ENCODE peak calls at places on chromosomes 6 and 20, in five cellular contexts. One of them, this sample, is unnamed.

GRCh38 chr20:52446421-52447231 is 255.0 kb upstream of the ZFP64 start:
- DNase-seq in PC-3: peak
- DNase-seq in CD8-positive, alpha-beta T cell: no peak
- DNase-seq in ascending aorta: no peak
- DNase-seq in hepatocyte: no peak
- DNase-seq in this sample: no peak

GRCh38 chr6:105428342-105428957 is 25.6 kb upstream of the PREP start:
- DNase-seq in PC-3: peak
- DNase-seq in CD8-positive, alpha-beta T cell: no peak
- DNase-seq in ascending aorta: no peak
- DNase-seq in hepatocyte: no peak
- DNase-seq in this sample: no peak

GRCh38 chr6:106556368-106556960 is 72.8 kb downstream of the RTN4IP1 start:
- DNase-seq in hepatocyte: no peak
- DNase-seq in ascending aorta: no peak
- DNase-seq in PC-3: peak
- DNase-seq in CD8-positive, alpha-beta T cell: no peak
- DNase-seq in this sample: no peak

GRCh38 chr6:148493374-148493773 is 150.7 kb downstream of the SASH1 start:
- DNase-seq in hepatocyte: no peak
- DNase-seq in ascending aorta: no peak
- DNase-seq in PC-3: no peak
- DNase-seq in CD8-positive, alpha-beta T cell: no peak
- DNase-seq in this sample: no peak

GRCh38 chr20:39568090-39568489 is 605.9 kb downstream of the DHX35 start:
- DNase-seq in CD8-positive, alpha-beta T cell: no peak
- DNase-seq in ascending aorta: no peak
- DNase-seq in hepatocyte: no peak
- DNase-seq in PC-3: no peak
- DNase-seq in this sample: no peak

GRCh38 chr6:56764081-56764566 is 121.4 kb upstream of the DST start:
- DNase-seq in ascending aorta: no peak
- DNase-seq in hepatocyte: peak
- DNase-seq in PC-3: peak
- DNase-seq in CD8-positive, alpha-beta T cell: no peak
- DNase-seq in this sample: no peak

GRCh38 chr6:34650823-34651222 is 45.7 kb downstream of the ILRUN start:
- DNase-seq in CD8-positive, alpha-beta T cell: no peak
- DNase-seq in ascending aorta: no peak
- DNase-seq in PC-3: no peak
- DNase-seq in hepatocyte: no peak
- DNase-seq in this sample: no peak

GRCh38 chr6:134750669-134751068 is 199.2 kb downstream of the ALDH8A1 start:
- DNase-seq in PC-3: no peak
- DNase-seq in hepatocyte: no peak
- DNase-seq in CD8-positive, alpha-beta T cell: no peak
- DNase-seq in ascending aorta: no peak
- DNase-seq in this sample: no peak

GRCh38 chr6:112007805-112008204 is 46.1 kb upstream of the CCN6 start:
- DNase-seq in CD8-positive, alpha-beta T cell: no peak
- DNase-seq in PC-3: no peak
- DNase-seq in ascending aorta: peak
- DNase-seq in hepatocyte: no peak
- DNase-seq in this sample: no peak

GRCh38 chr6:140478631-140479030 is 1104.2 kb upstream of the CITED2 start:
- DNase-seq in ascending aorta: no peak
- DNase-seq in hepatocyte: no peak
- DNase-seq in PC-3: no peak
- DNase-seq in CD8-positive, alpha-beta T cell: no peak
- DNase-seq in this sample: no peak

GRCh38 chr20:20267685-20268429 is 100.0 kb upstream of the INSM1 start:
- DNase-seq in hepatocyte: no peak
- DNase-seq in ascending aorta: no peak
- DNase-seq in CD8-positive, alpha-beta T cell: no peak
- DNase-seq in PC-3: no peak
- DNase-seq in this sample: no peak

GRCh38 chr20:49346682-49347081 is 68.8 kb upstream of the ZNFX1 start:
- DNase-seq in ascending aorta: no peak
- DNase-seq in PC-3: peak
- DNase-seq in CD8-positive, alpha-beta T cell: no peak
- DNase-seq in hepatocyte: no peak
- DNase-seq in this sample: no peak

GRCh38 chr6:125155344-125155743 is 1.8 kb downstream of the TPD52L1 start:
- DNase-seq in hepatocyte: no peak
- DNase-seq in PC-3: no peak
- DNase-seq in ascending aorta: no peak
- DNase-seq in CD8-positive, alpha-beta T cell: no peak
- DNase-seq in this sample: no peak

GRCh38 chr20:51529027-51529749 is 13.3 kb downstream of the NFATC2 start:
- DNase-seq in hepatocyte: peak
- DNase-seq in ascending aorta: no peak
- DNase-seq in CD8-positive, alpha-beta T cell: no peak
- DNase-seq in PC-3: no peak
- DNase-seq in this sample: no peak

GRCh38 chr20:53621482-53622246 is 28.0 kb upstream of the ZNF217 start:
- DNase-seq in ascending aorta: no peak
- DNase-seq in CD8-positive, alpha-beta T cell: peak
- DNase-seq in PC-3: peak
- DNase-seq in hepatocyte: peak
- DNase-seq in this sample: peak

GRCh38 chr6:43887340-43887858 is 117.4 kb downstream of the VEGFA start:
- DNase-seq in CD8-positive, alpha-beta T cell: no peak
- DNase-seq in PC-3: no peak
- DNase-seq in hepatocyte: no peak
- DNase-seq in ascending aorta: no peak
- DNase-seq in this sample: no peak

GRCh38 chr20:40470313-40471260 is 218.4 kb downstream of the MAFB start:
- DNase-seq in CD8-positive, alpha-beta T cell: no peak
- DNase-seq in ascending aorta: no peak
- DNase-seq in hepatocyte: no peak
- DNase-seq in PC-3: no peak
- DNase-seq in this sample: no peak

GRCh38 chr20:55094353-55094861 is 619.0 kb downstream of the DOK5 start:
- DNase-seq in hepatocyte: no peak
- DNase-seq in PC-3: no peak
- DNase-seq in ascending aorta: no peak
- DNase-seq in CD8-positive, alpha-beta T cell: no peak
- DNase-seq in this sample: no peak

GRCh38 chr6:24451581-24452041 is 37.8 kb downstream of the GPLD1 start:
- DNase-seq in hepatocyte: no peak
- DNase-seq in ascending aorta: no peak
- DNase-seq in PC-3: no peak
- DNase-seq in CD8-positive, alpha-beta T cell: no peak
- DNase-seq in this sample: no peak

GRCh38 chr6:6865601-6866000 is 242.2 kb upstream of the RREB1 start:
- DNase-seq in CD8-positive, alpha-beta T cell: no peak
- DNase-seq in ascending aorta: no peak
- DNase-seq in PC-3: no peak
- DNase-seq in hepatocyte: no peak
- DNase-seq in this sample: no peak

GRCh38 chr6:13924146-13924948 is 405 bp upstream of the RNF182 start:
- DNase-seq in CD8-positive, alpha-beta T cell: no peak
- DNase-seq in PC-3: peak
- DNase-seq in hepatocyte: peak
- DNase-seq in ascending aorta: no peak
- DNase-seq in this sample: no peak

GRCh38 chr20:20212675-20213096 is 155.2 kb upstream of the INSM1 start:
- DNase-seq in hepatocyte: no peak
- DNase-seq in ascending aorta: no peak
- DNase-seq in CD8-positive, alpha-beta T cell: no peak
- DNase-seq in PC-3: no peak
- DNase-seq in this sample: no peak

GRCh38 chr6:87539554-87539953 is 50.2 kb downstream of the RARS2 start:
- DNase-seq in PC-3: no peak
- DNase-seq in ascending aorta: no peak
- DNase-seq in CD8-positive, alpha-beta T cell: no peak
- DNase-seq in hepatocyte: no peak
- DNase-seq in this sample: no peak

GRCh38 chr6:36853325-36853724 is 14.1 kb upstream of the CPNE5 start:
- DNase-seq in hepatocyte: peak
- DNase-seq in CD8-positive, alpha-beta T cell: no peak
- DNase-seq in PC-3: peak
- DNase-seq in ascending aorta: peak
- DNase-seq in this sample: peak

GRCh38 chr20:5643936-5644335 is 106.3 kb upstream of the SHLD1 start:
- DNase-seq in PC-3: peak
- DNase-seq in CD8-positive, alpha-beta T cell: no peak
- DNase-seq in ascending aorta: no peak
- DNase-seq in hepatocyte: no peak
- DNase-seq in this sample: no peak

GRCh38 chr6:39088331-39088730 is 26.7 kb downstream of the SAYSD1 start:
- DNase-seq in PC-3: peak
- DNase-seq in ascending aorta: peak
- DNase-seq in hepatocyte: peak
- DNase-seq in CD8-positive, alpha-beta T cell: no peak
- DNase-seq in this sample: no peak

GRCh38 chr6:166588691-166589333 is 2.3 kb upstream of the RAMACL start:
- DNase-seq in CD8-positive, alpha-beta T cell: no peak
- DNase-seq in ascending aorta: no peak
- DNase-seq in hepatocyte: no peak
- DNase-seq in PC-3: no peak
- DNase-seq in this sample: no peak

GRCh38 chr6:33091957-33092356 is 16.2 kb downstream of the HLA-DPB1 start:
- DNase-seq in ascending aorta: no peak
- DNase-seq in hepatocyte: no peak
- DNase-seq in PC-3: peak
- DNase-seq in CD8-positive, alpha-beta T cell: peak
- DNase-seq in this sample: no peak

GRCh38 chr6:40252531-40253258 is 318.4 kb upstream of the MOCS1 start:
- DNase-seq in PC-3: no peak
- DNase-seq in ascending aorta: no peak
- DNase-seq in CD8-positive, alpha-beta T cell: no peak
- DNase-seq in hepatocyte: no peak
- DNase-seq in this sample: no peak

GRCh38 chr20:1232538-1233111 is 6.8 kb downstream of the RAD21L1 start:
- DNase-seq in PC-3: no peak
- DNase-seq in ascending aorta: no peak
- DNase-seq in hepatocyte: no peak
- DNase-seq in CD8-positive, alpha-beta T cell: no peak
- DNase-seq in this sample: no peak

GRCh38 chr20:1440024-1440423 is 26.6 kb downstream of the NSFL1C start:
- DNase-seq in PC-3: peak
- DNase-seq in CD8-positive, alpha-beta T cell: no peak
- DNase-seq in hepatocyte: no peak
- DNase-seq in ascending aorta: no peak
- DNase-seq in this sample: no peak

GRCh38 chr6:161414800-161415199 is 140.9 kb upstream of the AGPAT4 start:
- DNase-seq in PC-3: no peak
- DNase-seq in CD8-positive, alpha-beta T cell: no peak
- DNase-seq in hepatocyte: no peak
- DNase-seq in ascending aorta: no peak
- DNase-seq in this sample: no peak

DNA sequence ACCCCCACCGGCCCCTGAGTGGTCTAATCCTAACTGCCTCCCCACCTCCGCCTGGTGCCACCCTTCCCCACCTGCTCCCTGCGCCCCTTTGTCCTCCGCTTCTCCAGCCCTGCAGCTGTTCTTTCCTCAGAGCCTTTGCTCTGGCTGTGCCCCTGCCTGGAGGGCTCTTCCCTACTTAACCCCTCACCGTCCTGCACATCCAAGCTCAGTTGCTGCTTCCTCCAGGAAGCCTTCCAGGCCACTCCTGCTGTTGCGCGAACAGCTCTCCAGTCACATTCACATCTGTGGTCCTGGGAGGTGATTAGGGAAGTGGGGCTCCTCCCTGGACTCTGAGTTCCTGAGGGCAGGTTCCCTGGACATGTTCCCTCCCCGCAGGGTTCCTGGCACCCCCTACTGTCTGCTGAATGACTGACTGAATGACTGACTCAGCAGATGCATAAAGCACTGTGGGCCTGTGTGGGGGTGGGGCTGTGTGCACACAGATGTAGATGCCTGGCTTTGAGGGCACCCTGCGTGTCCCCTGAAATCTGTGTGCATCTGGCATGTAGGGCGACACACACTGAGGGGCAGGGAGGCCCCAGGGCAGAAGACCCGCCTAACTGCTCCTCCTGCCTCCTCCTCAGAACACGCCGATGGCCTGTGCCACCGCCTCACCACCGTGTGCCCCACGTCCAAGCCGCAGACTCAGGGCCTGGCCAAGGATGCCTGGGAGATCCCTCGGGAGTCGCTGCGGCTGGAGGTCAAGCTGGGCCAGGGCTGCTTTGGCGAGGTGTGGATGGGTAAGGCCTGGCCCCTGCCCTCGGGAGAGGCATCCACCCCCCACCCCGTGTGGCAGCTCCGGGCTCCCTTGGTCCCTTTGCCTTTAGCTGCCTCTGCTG is 51.4 kb downstream of the SRC start:
- DNase-seq in ascending aorta: no peak
- DNase-seq in CD8-positive, alpha-beta T cell: no peak
- DNase-seq in hepatocyte: no peak
- DNase-seq in PC-3: peak
- DNase-seq in this sample: no peak
- TF ChIP-seq CTCF in ascending aorta: no peak
- TF ChIP-seq CTCF in CD8-positive, alpha-beta T cell: no peak
- TF ChIP-seq CTCF in hepatocyte: peak
- TF ChIP-seq CTCF in PC-3: peak
- TF ChIP-seq CTCF in this sample: no peak

GRCh38 chr20:63191400-63191799 is 24.5 kb downstream of the YTHDF1 start:
- DNase-seq in CD8-positive, alpha-beta T cell: no peak
- DNase-seq in hepatocyte: no peak
- DNase-seq in ascending aorta: no peak
- DNase-seq in PC-3: peak
- DNase-seq in this sample: peak
- H3K27ac ChIP-seq in CD8-positive, alpha-beta T cell: no peak
- H3K27ac ChIP-seq in hepatocyte: no peak
- H3K27ac ChIP-seq in ascending aorta: no peak
- H3K27ac ChIP-seq in PC-3: no peak
- H3K27ac ChIP-seq in this sample: peak

GRCh38 chr20:61700595-61701140 is 365.0 kb downstream of the TAF4 start:
- DNase-seq in hepatocyte: no peak
- DNase-seq in PC-3: no peak
- DNase-seq in ascending aorta: no peak
- DNase-seq in CD8-positive, alpha-beta T cell: no peak
- DNase-seq in this sample: no peak

GRCh38 chr20:61699184-61700066 is 366.3 kb downstream of the TAF4 start:
- DNase-seq in PC-3: no peak
- DNase-seq in CD8-positive, alpha-beta T cell: no peak
- DNase-seq in ascending aorta: no peak
- DNase-seq in hepatocyte: no peak
- DNase-seq in this sample: no peak

GRCh38 chr20:61697666-61698597 is 367.7 kb downstream of the TAF4 start:
- DNase-seq in hepatocyte: no peak
- DNase-seq in CD8-positive, alpha-beta T cell: no peak
- DNase-seq in ascending aorta: no peak
- DNase-seq in PC-3: no peak
- DNase-seq in this sample: no peak

GRCh38 chr20:61696181-61696735 is 369.4 kb downstream of the TAF4 start:
- DNase-seq in CD8-positive, alpha-beta T cell: no peak
- DNase-seq in PC-3: no peak
- DNase-seq in hepatocyte: no peak
- DNase-seq in ascending aorta: no peak
- DNase-seq in this sample: no peak

GRCh38 chr20:61698598-61698960 is 367.1 kb downstream of the TAF4 start:
- DNase-seq in CD8-positive, alpha-beta T cell: no peak
- DNase-seq in PC-3: no peak
- DNase-seq in ascending aorta: no peak
- DNase-seq in hepatocyte: no peak
- DNase-seq in this sample: no peak
- TF ChIP-seq CTCF in CD8-positive, alpha-beta T cell: no peak
- TF ChIP-seq CTCF in PC-3: no peak
- TF ChIP-seq CTCF in ascending aorta: no peak
- TF ChIP-seq CTCF in hepatocyte: no peak
- TF ChIP-seq CTCF in this sample: no peak

GRCh38 chr20:57321142-57321541 is 8.5 kb upstream of the SPO11 start:
- DNase-seq in PC-3: no peak
- DNase-seq in ascending aorta: no peak
- DNase-seq in CD8-positive, alpha-beta T cell: no peak
- DNase-seq in hepatocyte: no peak
- DNase-seq in this sample: no peak
- H3K27ac ChIP-seq in PC-3: no peak
- H3K27ac ChIP-seq in ascending aorta: no peak
- H3K27ac ChIP-seq in CD8-positive, alpha-beta T cell: no peak
- H3K27ac ChIP-seq in hepatocyte: no peak
- H3K27ac ChIP-seq in this sample: no peak

This sample was measured in RWPE1.